ENCODE peak calls at places on chromosomes 1 and 21, in eight cellular contexts. Y is cardiac muscle cell, O is AG10803, T is Caco-2, L is nephron progenitor cell, R is OCI-LY7, W is heart left ventricle, B is body of pancreas. G is an unnamed sample.
A peak's percentile ranks its signal among the peaks of the same experiment; 100 is the strongest.

GRCh38 chr1:107883562-107883961 is 81.4 kb downstream of the VAV3 start:
- DNase-seq in L (no peak), R (no peak), B (no peak), O (no peak), T (no peak), Y (peak; percentile 45), W (no peak), G (no peak)

GRCh38 chr1:168488153-168488552 is 55.6 kb downstream of the XCL2 start:
- DNase-seq in T (no peak), W (no peak), O (peak; percentile 91), Y (peak; percentile 86), B (peak; percentile 43), R (no peak), L (no peak), G (no peak)

GRCh38 chr1:168441745-168442144 is 102.1 kb downstream of the XCL2 start:
- DNase-seq in L (no peak), B (no peak), T (no peak), Y (no peak), O (peak; percentile 4), R (no peak), W (no peak), G (no peak)

GRCh38 chr1:36984026-36984425 is 50.3 kb downstream of the GRIK3 start:
- DNase-seq in Y (no peak), W (no peak), O (no peak), L (no peak), R (no peak), T (no peak), B (no peak), G (no peak)

GRCh38 chr1:161531986-161532875 is 7.9 kb downstream of the HSPA6 start:
- DNase-seq in B (no peak), L (peak; percentile 51), Y (peak; percentile 43), R (no peak), W (peak; percentile 29), T (no peak), O (no peak), G (no peak)

GRCh38 chr1:32250893-32251716 is at the start of gene LCK:
- DNase-seq in L (no peak), W (no peak), R (peak; percentile 85), Y (no peak), T (no peak), O (no peak), B (no peak), G (no peak)

GRCh38 chr21:27152996-27153395 is 186.1 kb upstream of the ADAMTS5 start:
- DNase-seq in R (no peak), L (no peak), B (no peak), O (no peak), T (no peak), W (no peak), Y (no peak), G (no peak)

GRCh38 chr21:15060776-15061175 is 4.0 kb downstream of the NRIP1 start:
- DNase-seq in T (no peak), W (no peak), Y (no peak), B (no peak), O (peak; percentile 30), R (no peak), L (no peak), G (no peak)

GRCh38 chr1:38041941-38042834 is 4.4 kb downstream of the POU3F1 start:
- DNase-seq in T (no peak), L (no peak), R (no peak), B (no peak), Y (no peak), O (no peak), W (no peak), G (no peak)

GRCh38 chr1:38034871-38035270 is 11.7 kb downstream of the POU3F1 start:
- DNase-seq in R (no peak), L (no peak), T (no peak), O (no peak), B (no peak), W (no peak), Y (no peak), G (no peak)

GRCh38 chr1:38038836-38039235 is 7.8 kb downstream of the POU3F1 start:
- DNase-seq in R (no peak), B (no peak), L (no peak), Y (peak; percentile 24), W (no peak), T (no peak), O (peak; percentile 56), G (no peak)

GRCh38 chr1:38039386-38039933 is 7.1 kb downstream of the POU3F1 start:
- DNase-seq in L (no peak), Y (no peak), T (no peak), R (no peak), B (no peak), O (no peak), W (no peak), G (no peak)

DNA sequence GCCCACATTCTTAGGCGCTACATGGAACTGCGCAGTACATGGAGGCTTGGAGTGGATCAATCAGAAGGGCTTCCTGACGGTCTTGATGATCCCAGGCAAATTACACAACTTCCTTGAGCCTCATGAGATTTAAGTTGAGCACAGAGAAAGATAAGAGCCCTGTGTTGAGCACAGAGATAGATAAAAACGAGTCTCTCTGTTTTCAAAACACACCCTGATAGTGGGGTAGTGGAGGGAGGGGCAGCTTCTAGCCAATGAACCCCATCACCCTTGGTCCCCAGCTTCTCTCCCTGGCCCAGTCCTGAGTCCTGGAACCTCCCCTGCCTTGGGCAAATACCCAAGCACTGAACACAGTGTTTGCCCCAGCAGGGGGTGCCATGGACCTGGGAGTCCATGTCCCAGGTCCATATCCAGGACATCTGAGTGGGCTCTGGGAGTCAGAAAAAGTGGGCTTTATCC is 9.1 kb downstream of the POU3F1 start:
- DNase-seq in B (no peak), T (peak; percentile 22), L (no peak), O (no peak), R (peak; percentile 19), Y (peak; percentile 75), W (no peak), G (no peak)
- TF ChIP-seq CTCF in B (peak; percentile 21), T (no peak), L (no peak), O (peak; percentile 18), R (peak; percentile 58), Y (peak; percentile 49), W (peak; percentile 15), G (peak; percentile 60)

DNA sequence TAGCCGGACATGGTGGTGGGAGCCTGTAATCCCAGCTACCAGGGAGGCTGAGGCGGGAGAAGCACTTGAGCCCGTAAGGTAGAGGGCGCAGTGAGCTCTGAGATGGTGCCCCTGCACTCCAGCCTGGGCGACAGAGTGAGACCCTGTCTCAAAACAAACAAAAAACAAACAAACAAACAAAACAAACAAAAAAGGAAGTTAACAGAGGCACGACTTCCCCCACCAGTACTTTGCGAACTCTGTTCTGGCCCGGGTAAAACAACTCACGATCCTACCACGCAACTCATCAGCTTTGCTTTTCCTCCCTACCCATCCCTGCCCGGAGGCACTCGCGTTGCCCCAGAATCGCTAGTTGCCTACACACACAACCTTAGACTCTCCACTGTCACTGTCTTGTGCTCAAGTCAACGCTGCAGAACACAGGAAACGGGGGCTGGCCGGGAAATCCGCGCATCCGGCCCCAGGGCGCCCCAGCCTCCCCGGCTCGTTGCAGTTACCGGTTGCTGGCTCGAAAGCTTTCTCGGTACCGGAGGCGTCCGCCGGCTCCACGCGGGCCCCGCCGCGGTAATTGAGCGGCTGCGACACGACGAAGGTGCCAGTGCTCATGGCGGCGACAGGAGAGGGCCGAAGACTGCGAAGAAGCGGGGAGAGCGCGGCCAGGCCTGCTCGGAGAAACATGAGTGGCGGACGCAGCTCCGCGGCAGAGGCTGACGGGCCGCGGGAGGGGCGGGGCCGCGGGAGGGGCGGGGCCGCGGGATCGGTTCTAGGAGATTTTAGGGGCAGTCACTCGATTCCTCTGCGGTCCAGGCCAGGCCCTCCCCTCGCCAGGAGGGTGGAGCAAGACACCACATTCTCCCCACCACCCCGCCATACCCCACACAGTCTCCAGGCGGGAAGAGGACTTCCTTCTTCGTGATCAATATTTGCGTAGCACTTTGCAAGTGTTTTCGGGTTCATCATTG is at the start of gene ALDH9A1:
- DNase-seq in L (peak; percentile 95), T (peak; percentile 89), B (peak; percentile 84), R (peak; percentile 87), W (peak; percentile 93), O (peak; percentile 87), Y (peak; percentile 91), G (peak; percentile 89)
- TF ChIP-seq CTCF in L (no peak), T (peak; percentile 23), B (peak; percentile 20), R (peak; percentile 69), W (no peak), O (peak; percentile 38), Y (peak; percentile 44), G (peak; percentile 56)

GRCh38 chr1:156703741-156704140 is 1.6 kb downstream of the CRABP2 start:
- DNase-seq in O (no peak), R (no peak), B (no peak), L (no peak), W (no peak), Y (no peak), T (no peak), G (no peak)
- TF ChIP-seq CTCF in O (no peak), R (no peak), B (no peak), L (no peak), W (no peak), Y (no peak), T (no peak), G (no peak)

GRCh38 chr1:207893737-207894582 is 17.0 kb downstream of the CD34 start:
- DNase-seq in R (no peak), B (no peak), Y (no peak), T (no peak), L (no peak), W (no peak), O (peak; percentile 29), G (no peak)

GRCh38 chr1:207898836-207899235 is 12.1 kb downstream of the CD34 start:
- DNase-seq in L (no peak), O (no peak), W (no peak), T (no peak), Y (no peak), B (no peak), R (no peak), G (no peak)

GRCh38 chr1:207896547-207896946 is 14.4 kb downstream of the CD34 start:
- DNase-seq in T (no peak), B (no peak), R (no peak), L (no peak), W (no peak), O (no peak), Y (no peak), G (no peak)

GRCh38 chr1:207898260-207898659 is 12.7 kb downstream of the CD34 start:
- DNase-seq in Y (no peak), R (no peak), O (no peak), T (no peak), L (no peak), W (no peak), B (no peak), G (no peak)

GRCh38 chr1:207897188-207897587 is 13.7 kb downstream of the CD34 start:
- DNase-seq in W (no peak), B (no peak), O (no peak), T (no peak), L (no peak), R (no peak), Y (peak; percentile 44), G (no peak)
- TF ChIP-seq CTCF in W (peak; percentile 39), B (peak; percentile 6), O (peak; percentile 51), T (peak; percentile 47), L (no peak), R (peak; percentile 63), Y (peak; percentile 43), G (peak; percentile 66)